ENCODE peak calls at places on chromosomes 11 and 22, in seven cellular contexts. P is mammary epithelial cell, F is hepatocyte, L is Panc1, Y is GM23248, J is colonic mucosa, Z is uterus. O is an unnamed sample.

GRCh38 chr22:24482586-24482985 is 12.5 kb upstream of the UPB1 start:
- DNase-seq in P (peak; percentile 77), F (no peak), L (no peak), Y (peak; percentile 89), J (no peak), Z (no peak), O (no peak)

GRCh38 chr11:115222863-115223530 is 281.2 kb downstream of the CADM1 start:
- DNase-seq in P (no peak), F (no peak), L (no peak), Y (peak; percentile 4), J (no peak), Z (no peak), O (no peak)

GRCh38 chr11:99937330-99937729 is 749.8 kb upstream of the ARHGAP42 start:
- DNase-seq in P (no peak), F (no peak), L (no peak), Y (no peak), J (no peak), Z (no peak), O (no peak)

GRCh38 chr11:32210601-32211000 is 119.7 kb downstream of the RCN1 start:
- DNase-seq in P (peak; percentile 34), F (no peak), L (no peak), Y (peak; percentile 92), J (no peak), Z (no peak), O (no peak)

GRCh38 chr11:48103621-48104561 is 112.7 kb upstream of the OR4B1 start:
- DNase-seq in P (peak; percentile 66), F (no peak), L (no peak), Y (peak; percentile 67), J (peak; percentile 82), Z (no peak), O (no peak)

GRCh38 chr11:34275486-34275885 is 82.3 kb downstream of the ABTB2 start:
- DNase-seq in P (no peak), F (no peak), L (no peak), Y (no peak), J (no peak), Z (no peak), O (no peak)

GRCh38 chr11:102985850-102986249 is 30.3 kb upstream of the MMP13 start:
- DNase-seq in P (no peak), F (no peak), L (no peak), Y (no peak), J (no peak), Z (no peak), O (no peak)

GRCh38 chr22:35690001-35690400 is 27.7 kb upstream of the APOL5 start:
- DNase-seq in P (no peak), F (no peak), L (no peak), Y (no peak), J (no peak), Z (no peak), O (no peak)

GRCh38 chr11:75525433-75526191 is at the start of gene GDPD5:
- DNase-seq in P (peak; percentile 77), F (peak; percentile 93), L (no peak), Y (peak; percentile 89), J (peak; percentile 76), Z (peak; percentile 82), O (peak; percentile 89)

GRCh38 chr11:115338476-115338875 is 165.7 kb downstream of the CADM1 start:
- DNase-seq in P (no peak), F (no peak), L (no peak), Y (no peak), J (no peak), Z (no peak), O (no peak)

GRCh38 chr11:116275634-116276033 is 497.2 kb downstream of the BUD13 start:
- DNase-seq in P (peak; percentile 8), F (no peak), L (no peak), Y (peak; percentile 40), J (no peak), Z (peak; percentile 20), O (no peak)

GRCh38 chr11:15969281-15969680 is 387.1 kb downstream of the SOX6 start:
- DNase-seq in P (peak; percentile 87), F (peak; percentile 68), L (peak; percentile 25), Y (peak; percentile 86), J (peak; percentile 43), Z (peak; percentile 41), O (no peak)

GRCh38 chr11:124194696-124195418 is 11.7 kb downstream of the OR10D3 start:
- DNase-seq in P (peak; percentile 48), F (peak; percentile 74), L (peak; percentile 33), Y (peak; percentile 66), J (peak; percentile 75), Z (no peak), O (peak; percentile 79)

DNA sequence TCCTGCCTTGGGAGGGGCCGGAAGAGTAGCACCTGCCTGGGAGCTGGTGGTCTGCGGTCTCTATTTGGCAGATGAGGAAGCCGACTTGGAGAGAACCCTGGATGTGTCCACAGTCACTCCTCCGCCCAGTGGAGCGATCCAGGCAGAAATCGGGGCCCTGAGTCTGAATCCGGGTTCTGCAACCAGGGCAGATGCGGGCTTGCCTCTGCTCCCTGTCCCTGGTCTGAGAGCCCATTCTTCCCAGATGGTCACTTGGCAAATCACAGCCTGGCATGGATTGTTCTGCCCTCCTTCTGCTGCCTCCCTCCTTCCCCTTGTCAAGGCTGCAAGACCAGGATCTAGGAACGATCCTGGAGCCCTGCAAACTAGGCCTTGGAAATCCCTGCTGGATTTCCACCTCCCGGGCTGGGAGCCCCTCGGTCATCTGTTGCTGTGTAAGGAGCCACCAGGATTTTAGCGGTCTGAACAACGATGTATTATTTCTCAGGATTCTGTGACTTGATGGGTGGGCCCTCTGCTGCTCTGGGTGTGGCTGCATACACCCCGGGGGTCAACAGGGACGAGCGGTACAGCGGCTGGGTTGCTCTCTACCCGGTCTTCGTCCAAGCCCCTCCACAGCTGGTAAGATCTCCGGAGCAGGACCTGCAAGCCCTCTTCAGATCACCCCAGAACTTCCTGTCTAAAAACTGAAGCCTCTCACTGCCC is 2.0 kb upstream of the ASCL2 start:
- DNase-seq in P (no peak), F (no peak), L (no peak), Y (no peak), J (peak; percentile 10), Z (peak; percentile 11), O (peak; percentile 48)
- H3K27me3 ChIP-seq in P (peaks cover 26% of the 10 kb centered on the region), F (peaks cover 32% of the 10 kb centered on the region), L (peaks cover 6% of the 10 kb centered on the region), Y (peaks cover 64% of the 10 kb centered on the region), J (peaks cover 30% of the 10 kb centered on the region), Z (no peaks in the 10 kb centered on the region), O (peaks cover 16% of the 10 kb centered on the region)

DNA sequence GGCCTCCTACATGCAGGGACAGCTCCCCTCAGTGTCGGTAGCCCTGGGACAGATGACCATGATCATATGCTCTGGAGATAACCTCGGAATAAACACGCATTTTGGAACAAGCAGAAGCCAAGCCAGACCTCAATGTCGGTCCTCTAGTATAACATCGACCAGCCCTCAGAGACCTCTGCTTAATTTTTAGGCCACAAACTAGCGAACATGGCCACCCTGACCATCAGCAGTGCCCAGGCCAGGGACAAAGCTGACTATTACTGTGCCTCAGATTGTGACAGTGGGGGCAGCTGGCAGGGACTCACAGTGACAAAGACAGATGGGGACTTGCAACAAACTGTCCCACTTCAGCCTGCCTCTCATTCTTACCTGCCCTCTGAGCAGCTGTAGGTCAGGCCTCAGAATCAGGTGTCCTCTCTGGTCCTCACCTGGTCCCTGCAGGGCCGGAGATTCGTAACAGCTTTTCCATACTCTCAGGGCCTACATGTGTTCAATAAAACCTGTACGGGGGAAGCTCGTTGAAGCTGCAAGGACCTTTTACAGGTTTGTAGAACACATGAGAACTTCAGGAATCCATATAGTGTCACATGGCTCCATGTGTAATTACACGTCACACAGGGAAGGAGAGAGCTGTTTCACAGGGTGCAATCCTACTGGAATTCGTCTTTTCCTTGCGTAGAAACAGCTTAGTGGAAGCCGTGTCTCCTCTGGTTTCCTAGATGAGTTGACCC is 72.8 kb upstream of the IGLL5 start:
- DNase-seq in P (no peak), F (no peak), L (no peak), Y (no peak), J (no peak), Z (no peak), O (no peak)
- H3K27me3 ChIP-seq in P (no peaks in the 10 kb centered on the region), F (no peaks in the 10 kb centered on the region), L (no peaks in the 10 kb centered on the region), Y (peaks cover 4% of the 10 kb centered on the region), J (no peaks in the 10 kb centered on the region), Z (no peaks in the 10 kb centered on the region), O (no peaks in the 10 kb centered on the region)

GRCh38 chr22:49149721-49150608 is 677.7 kb downstream of the BRD1 start:
- DNase-seq in P (no peak), F (no peak), L (no peak), Y (no peak), J (no peak), Z (no peak), O (no peak)

GRCh38 chr22:49148895-49149418 is 678.7 kb downstream of the BRD1 start:
- DNase-seq in P (no peak), F (no peak), L (no peak), Y (no peak), J (no peak), Z (no peak), O (no peak)

GRCh38 chr22:49146511-49146910 is 681.2 kb downstream of the BRD1 start:
- DNase-seq in P (no peak), F (no peak), L (no peak), Y (no peak), J (no peak), Z (no peak), O (no peak)

GRCh38 chr22:49147171-49147570 is 680.5 kb downstream of the BRD1 start:
- DNase-seq in P (no peak), F (no peak), L (no peak), Y (no peak), J (no peak), Z (no peak), O (no peak)

DNA sequence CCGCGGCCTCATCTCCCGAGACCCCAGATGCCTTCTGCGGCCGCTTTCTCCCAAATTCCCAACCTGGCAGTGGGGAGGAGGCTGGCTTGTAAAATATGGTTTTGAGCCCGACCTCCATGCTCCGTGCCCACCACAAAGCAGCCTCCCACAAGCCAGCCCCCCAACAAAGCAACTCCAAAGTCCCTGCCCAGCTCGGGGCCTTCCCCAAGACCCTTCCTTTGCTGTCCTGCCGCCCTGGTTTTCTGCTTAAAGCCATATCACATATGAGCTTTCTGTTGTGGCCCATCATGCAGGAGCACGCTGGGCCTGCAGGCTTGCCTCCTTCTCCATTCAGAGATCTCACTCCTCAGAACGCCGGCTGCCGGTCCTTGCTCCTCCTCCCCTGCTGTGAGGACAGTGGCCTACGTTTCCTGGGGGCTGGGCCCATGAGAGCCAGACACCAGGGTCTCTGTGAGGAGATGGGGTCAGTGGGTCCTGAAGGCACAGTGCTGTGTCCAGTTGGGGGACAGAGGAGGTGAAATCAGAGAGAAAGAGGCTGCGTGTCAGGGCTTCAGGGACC is 680.0 kb downstream of the BRD1 start:
- DNase-seq in P (no peak), F (no peak), L (no peak), Y (no peak), J (no peak), Z (no peak), O (no peak)
- H3K27me3 ChIP-seq in P (no peaks in the 10 kb centered on the region), F (no peaks in the 10 kb centered on the region), L (no peaks in the 10 kb centered on the region), Y (no peaks in the 10 kb centered on the region), J (no peaks in the 10 kb centered on the region), Z (no peaks in the 10 kb centered on the region), O (no peaks in the 10 kb centered on the region)

GRCh38 chr22:44574057-44574456 is 76.0 kb upstream of the RTL6 start:
- DNase-seq in P (peak; percentile 85), F (peak; percentile 45), L (peak; percentile 13), Y (peak; percentile 94), J (no peak), Z (peak; percentile 53), O (no peak)

GRCh38 chr22:44574581-44575343 is 76.7 kb upstream of the RTL6 start:
- DNase-seq in P (no peak), F (no peak), L (no peak), Y (no peak), J (no peak), Z (no peak), O (no peak)

GRCh38 chr22:44576311-44577260 is 78.6 kb upstream of the RTL6 start:
- DNase-seq in P (no peak), F (no peak), L (no peak), Y (no peak), J (no peak), Z (no peak), O (peak; percentile 33)

GRCh38 chr22:44577391-44578114 is 79.5 kb upstream of the RTL6 start:
- DNase-seq in P (no peak), F (no peak), L (no peak), Y (no peak), J (no peak), Z (no peak), O (peak; percentile 18)

GRCh38 chr22:44575344-44576268 is 77.6 kb upstream of the RTL6 start:
- DNase-seq in P (no peak), F (no peak), L (no peak), Y (no peak), J (no peak), Z (no peak), O (peak; percentile 13)
- H3K27me3 ChIP-seq in P (peaks cover 2% of the 10 kb centered on the region), F (peaks cover 3% of the 10 kb centered on the region), L (no peaks in the 10 kb centered on the region), Y (no peaks in the 10 kb centered on the region), J (no peaks in the 10 kb centered on the region), Z (no peaks in the 10 kb centered on the region), O (no peaks in the 10 kb centered on the region)

O was measured in Peyer's patch.